ENCODE peak calls at places on chromosomes 11 and 22, in nine cellular contexts. One of them, this sample, is unnamed.

GRCh38 chr11:1298695-1299492 is 10.5 kb downstream of the TOLLIP start:
- DNase-seq in AG09309: peak; percentile 33
- DNase-seq in GM12878: no peak
- DNase-seq in mammary epithelial cell: peak; percentile 80
- DNase-seq in GM12865: no peak
- DNase-seq in AG10803: peak; percentile 81
- DNase-seq in thoracic aorta: no peak
- DNase-seq in effector memory CD4-positive, alpha-beta T cell: no peak
- DNase-seq in fibroblast of lung: peak; percentile 80
- DNase-seq in this sample: no peak

GRCh38 chr11:85575388-85575787 is 51.8 kb downstream of the DLG2 start:
- DNase-seq in AG09309: no peak
- DNase-seq in GM12878: no peak
- DNase-seq in mammary epithelial cell: no peak
- DNase-seq in GM12865: no peak
- DNase-seq in AG10803: no peak
- DNase-seq in thoracic aorta: no peak
- DNase-seq in effector memory CD4-positive, alpha-beta T cell: no peak
- DNase-seq in fibroblast of lung: no peak
- DNase-seq in this sample: no peak

GRCh38 chr11:120392299-120392698 is 56.1 kb downstream of the ARHGEF12 start:
- DNase-seq in AG09309: no peak
- DNase-seq in GM12878: no peak
- DNase-seq in mammary epithelial cell: no peak
- DNase-seq in GM12865: no peak
- DNase-seq in AG10803: no peak
- DNase-seq in thoracic aorta: no peak
- DNase-seq in effector memory CD4-positive, alpha-beta T cell: no peak
- DNase-seq in fibroblast of lung: peak; percentile 34
- DNase-seq in this sample: no peak

GRCh38 chr11:114180301-114181055 is 115.7 kb upstream of the NNMT start:
- DNase-seq in AG09309: no peak
- DNase-seq in GM12878: no peak
- DNase-seq in mammary epithelial cell: no peak
- DNase-seq in GM12865: no peak
- DNase-seq in AG10803: no peak
- DNase-seq in thoracic aorta: no peak
- DNase-seq in effector memory CD4-positive, alpha-beta T cell: no peak
- DNase-seq in fibroblast of lung: peak; percentile 53
- DNase-seq in this sample: no peak

GRCh38 chr11:118536726-118537125 is 5.7 kb downstream of the TMEM25 start:
- DNase-seq in AG09309: no peak
- DNase-seq in GM12878: no peak
- DNase-seq in mammary epithelial cell: peak; percentile 29
- DNase-seq in GM12865: no peak
- DNase-seq in AG10803: no peak
- DNase-seq in thoracic aorta: no peak
- DNase-seq in effector memory CD4-positive, alpha-beta T cell: no peak
- DNase-seq in fibroblast of lung: peak; percentile 30
- DNase-seq in this sample: no peak

GRCh38 chr11:12287009-12287373 is 90.4 kb upstream of the PARVA start:
- DNase-seq in AG09309: peak; percentile 88
- DNase-seq in GM12878: no peak
- DNase-seq in mammary epithelial cell: peak; percentile 78
- DNase-seq in GM12865: no peak
- DNase-seq in AG10803: peak; percentile 97
- DNase-seq in thoracic aorta: peak; percentile 41
- DNase-seq in effector memory CD4-positive, alpha-beta T cell: no peak
- DNase-seq in fibroblast of lung: peak; percentile 94
- DNase-seq in this sample: no peak

GRCh38 chr22:29263791-29264216 is 4.0 kb downstream of the RHBDD3 start:
- DNase-seq in AG09309: no peak
- DNase-seq in GM12878: no peak
- DNase-seq in mammary epithelial cell: no peak
- DNase-seq in GM12865: no peak
- DNase-seq in AG10803: no peak
- DNase-seq in thoracic aorta: no peak
- DNase-seq in effector memory CD4-positive, alpha-beta T cell: no peak
- DNase-seq in fibroblast of lung: no peak
- DNase-seq in this sample: no peak

GRCh38 chr11:126355926-126356897 is 726 bp downstream of the ST3GAL4 start:
- DNase-seq in AG09309: no peak
- DNase-seq in GM12878: no peak
- DNase-seq in mammary epithelial cell: peak; percentile 67
- DNase-seq in GM12865: peak; percentile 24
- DNase-seq in AG10803: peak; percentile 49
- DNase-seq in thoracic aorta: no peak
- DNase-seq in effector memory CD4-positive, alpha-beta T cell: no peak
- DNase-seq in fibroblast of lung: no peak
- DNase-seq in this sample: no peak

GRCh38 chr11:68380786-68381622 is 68.6 kb downstream of the LRP5 start:
- DNase-seq in AG09309: no peak
- DNase-seq in GM12878: no peak
- DNase-seq in mammary epithelial cell: no peak
- DNase-seq in GM12865: no peak
- DNase-seq in AG10803: peak; percentile 66
- DNase-seq in thoracic aorta: no peak
- DNase-seq in effector memory CD4-positive, alpha-beta T cell: no peak
- DNase-seq in fibroblast of lung: no peak
- DNase-seq in this sample: no peak

GRCh38 chr22:24208012-24208749 is 26.9 kb downstream of the SUSD2 start:
- DNase-seq in AG09309: peak; percentile 93
- DNase-seq in GM12878: no peak
- DNase-seq in mammary epithelial cell: peak; percentile 97
- DNase-seq in GM12865: no peak
- DNase-seq in AG10803: peak; percentile 97
- DNase-seq in thoracic aorta: peak; percentile 28
- DNase-seq in effector memory CD4-positive, alpha-beta T cell: no peak
- DNase-seq in fibroblast of lung: peak; percentile 98
- DNase-seq in this sample: peak; percentile 21

GRCh38 chr11:75198278-75198948 is 42.2 kb upstream of the TPBGL start:
- DNase-seq in AG09309: no peak
- DNase-seq in GM12878: no peak
- DNase-seq in mammary epithelial cell: peak; percentile 51
- DNase-seq in GM12865: no peak
- DNase-seq in AG10803: no peak
- DNase-seq in thoracic aorta: no peak
- DNase-seq in effector memory CD4-positive, alpha-beta T cell: no peak
- DNase-seq in fibroblast of lung: no peak
- DNase-seq in this sample: no peak

GRCh38 chr11:109036011-109036410 is 371.1 kb downstream of the DDX10 start:
- DNase-seq in AG09309: no peak
- DNase-seq in GM12878: no peak
- DNase-seq in mammary epithelial cell: no peak
- DNase-seq in GM12865: no peak
- DNase-seq in AG10803: no peak
- DNase-seq in thoracic aorta: no peak
- DNase-seq in effector memory CD4-positive, alpha-beta T cell: no peak
- DNase-seq in fibroblast of lung: no peak
- DNase-seq in this sample: no peak

GRCh38 chr22:46737105-46737975 is 712 bp downstream of the CERK start:
- DNase-seq in AG09309: no peak
- DNase-seq in GM12878: no peak
- DNase-seq in mammary epithelial cell: no peak
- DNase-seq in GM12865: peak; percentile 78
- DNase-seq in AG10803: no peak
- DNase-seq in thoracic aorta: no peak
- DNase-seq in effector memory CD4-positive, alpha-beta T cell: peak; percentile 37
- DNase-seq in fibroblast of lung: peak; percentile 38
- DNase-seq in this sample: peak; percentile 37

GRCh38 chr11:11279956-11280689 is 72.9 kb downstream of the CSNK2A3 start:
- DNase-seq in AG09309: no peak
- DNase-seq in GM12878: no peak
- DNase-seq in mammary epithelial cell: no peak
- DNase-seq in GM12865: peak; percentile 13
- DNase-seq in AG10803: no peak
- DNase-seq in thoracic aorta: no peak
- DNase-seq in effector memory CD4-positive, alpha-beta T cell: no peak
- DNase-seq in fibroblast of lung: peak; percentile 42
- DNase-seq in this sample: peak; percentile 27

GRCh38 chr11:46675949-46676348 is 24.5 kb downstream of the ARHGAP1 start:
- DNase-seq in AG09309: no peak
- DNase-seq in GM12878: no peak
- DNase-seq in mammary epithelial cell: no peak
- DNase-seq in GM12865: no peak
- DNase-seq in AG10803: no peak
- DNase-seq in thoracic aorta: no peak
- DNase-seq in effector memory CD4-positive, alpha-beta T cell: no peak
- DNase-seq in fibroblast of lung: no peak
- DNase-seq in this sample: no peak

GRCh38 chr11:86456075-86456939 is 81.6 kb downstream of the CCDC81 start:
- DNase-seq in AG09309: peak; percentile 27
- DNase-seq in GM12878: peak; percentile 25
- DNase-seq in mammary epithelial cell: peak; percentile 64
- DNase-seq in GM12865: peak; percentile 81
- DNase-seq in AG10803: peak; percentile 76
- DNase-seq in thoracic aorta: peak; percentile 62
- DNase-seq in effector memory CD4-positive, alpha-beta T cell: peak; percentile 48
- DNase-seq in fibroblast of lung: peak; percentile 82
- DNase-seq in this sample: peak; percentile 77

GRCh38 chr11:13128381-13128780 is 119.3 kb downstream of the RASSF10 start:
- DNase-seq in AG09309: no peak
- DNase-seq in GM12878: no peak
- DNase-seq in mammary epithelial cell: no peak
- DNase-seq in GM12865: no peak
- DNase-seq in AG10803: no peak
- DNase-seq in thoracic aorta: no peak
- DNase-seq in effector memory CD4-positive, alpha-beta T cell: no peak
- DNase-seq in fibroblast of lung: no peak
- DNase-seq in this sample: no peak

GRCh38 chr11:20131744-20132666 is 28.3 kb downstream of the DBX1 start:
- DNase-seq in AG09309: no peak
- DNase-seq in GM12878: no peak
- DNase-seq in mammary epithelial cell: peak; percentile 51
- DNase-seq in GM12865: peak; percentile 43
- DNase-seq in AG10803: peak; percentile 50
- DNase-seq in thoracic aorta: no peak
- DNase-seq in effector memory CD4-positive, alpha-beta T cell: no peak
- DNase-seq in fibroblast of lung: peak; percentile 66
- DNase-seq in this sample: peak; percentile 15

GRCh38 chr11:58275002-58275401 is 6.9 kb upstream of the OR10W1 start:
- DNase-seq in AG09309: no peak
- DNase-seq in GM12878: no peak
- DNase-seq in mammary epithelial cell: no peak
- DNase-seq in GM12865: no peak
- DNase-seq in AG10803: no peak
- DNase-seq in thoracic aorta: no peak
- DNase-seq in effector memory CD4-positive, alpha-beta T cell: no peak
- DNase-seq in fibroblast of lung: no peak
- DNase-seq in this sample: no peak
- H3K4me3 ChIP-seq in AG09309: no peak overlapping the region
- H3K4me3 ChIP-seq in GM12878: no peak overlapping the region
- H3K4me3 ChIP-seq in mammary epithelial cell: no peak overlapping the region
- H3K4me3 ChIP-seq in GM12865: no peak overlapping the region
- H3K4me3 ChIP-seq in AG10803: no peak overlapping the region
- H3K4me3 ChIP-seq in thoracic aorta: no peak overlapping the region
- H3K4me3 ChIP-seq in effector memory CD4-positive, alpha-beta T cell: no peak overlapping the region
- H3K4me3 ChIP-seq in fibroblast of lung: no peak overlapping the region
- H3K4me3 ChIP-seq in this sample: no peak overlapping the region

DNA sequence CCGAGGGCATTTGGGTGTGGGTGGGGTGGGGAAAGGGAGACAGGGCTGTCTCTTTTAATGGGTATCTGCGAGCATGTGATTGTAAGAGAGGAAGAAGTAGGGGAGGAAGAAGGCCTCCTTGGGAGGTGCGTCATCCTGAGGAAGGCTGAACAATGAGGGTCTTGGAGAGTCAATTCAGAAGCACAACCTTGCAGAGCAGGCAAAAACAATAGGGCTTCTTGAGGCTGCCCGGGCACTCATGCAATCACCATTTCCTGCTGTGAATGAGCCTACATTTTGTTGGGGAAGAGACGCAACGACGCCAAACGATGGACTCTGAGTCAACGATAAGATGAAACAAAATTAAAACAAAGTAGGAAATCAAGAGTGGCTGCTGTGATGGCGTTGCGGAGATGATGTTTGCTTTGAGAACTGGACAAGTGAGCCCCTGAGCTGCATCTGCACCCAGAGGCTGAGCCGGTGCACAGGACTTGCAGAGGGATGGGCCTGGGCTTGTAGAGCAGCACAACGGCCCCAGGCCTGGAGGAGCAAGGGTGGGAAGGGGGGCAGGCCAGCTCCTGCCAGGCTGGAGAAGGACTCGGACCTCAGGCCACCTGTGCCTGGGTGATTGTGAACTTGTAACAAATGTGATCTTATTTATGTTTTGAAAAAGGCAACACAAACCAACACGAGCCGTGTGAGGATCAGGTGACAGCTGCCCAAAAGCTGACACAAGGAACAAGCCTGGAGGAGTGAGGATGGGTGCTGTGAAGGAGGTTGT is 92.3 kb upstream of the B3GAT1 start:
- DNase-seq in AG09309: no peak
- DNase-seq in GM12878: no peak
- DNase-seq in mammary epithelial cell: no peak
- DNase-seq in GM12865: no peak
- DNase-seq in AG10803: no peak
- DNase-seq in thoracic aorta: no peak
- DNase-seq in effector memory CD4-positive, alpha-beta T cell: no peak
- DNase-seq in fibroblast of lung: no peak
- DNase-seq in this sample: no peak
- H3K4me3 ChIP-seq in AG09309: no peak overlapping the region
- H3K4me3 ChIP-seq in GM12878: no peak overlapping the region
- H3K4me3 ChIP-seq in mammary epithelial cell: no peak overlapping the region
- H3K4me3 ChIP-seq in GM12865: no peak overlapping the region
- H3K4me3 ChIP-seq in AG10803: no peak overlapping the region
- H3K4me3 ChIP-seq in thoracic aorta: no peak overlapping the region
- H3K4me3 ChIP-seq in effector memory CD4-positive, alpha-beta T cell: no peak overlapping the region
- H3K4me3 ChIP-seq in fibroblast of lung: no peak overlapping the region
- H3K4me3 ChIP-seq in this sample: no peak overlapping the region

GRCh38 chr11:62687508-62688396 is 1.6 kb downstream of the LRRN4CL start:
- DNase-seq in AG09309: no peak
- DNase-seq in GM12878: no peak
- DNase-seq in mammary epithelial cell: no peak
- DNase-seq in GM12865: no peak
- DNase-seq in AG10803: no peak
- DNase-seq in thoracic aorta: no peak
- DNase-seq in effector memory CD4-positive, alpha-beta T cell: no peak
- DNase-seq in fibroblast of lung: no peak
- DNase-seq in this sample: no peak
- H3K4me3 ChIP-seq in AG09309: no peak overlapping the region
- H3K4me3 ChIP-seq in GM12878: no peak overlapping the region
- H3K4me3 ChIP-seq in mammary epithelial cell: no peak overlapping the region
- H3K4me3 ChIP-seq in GM12865: no peak overlapping the region
- H3K4me3 ChIP-seq in AG10803: peak overlapping the region; percentile 70
- H3K4me3 ChIP-seq in thoracic aorta: peak overlapping the region; percentile 56
- H3K4me3 ChIP-seq in effector memory CD4-positive, alpha-beta T cell: no peak overlapping the region
- H3K4me3 ChIP-seq in fibroblast of lung: peak overlapping the region; percentile 33
- H3K4me3 ChIP-seq in this sample: no peak overlapping the region

DNA sequence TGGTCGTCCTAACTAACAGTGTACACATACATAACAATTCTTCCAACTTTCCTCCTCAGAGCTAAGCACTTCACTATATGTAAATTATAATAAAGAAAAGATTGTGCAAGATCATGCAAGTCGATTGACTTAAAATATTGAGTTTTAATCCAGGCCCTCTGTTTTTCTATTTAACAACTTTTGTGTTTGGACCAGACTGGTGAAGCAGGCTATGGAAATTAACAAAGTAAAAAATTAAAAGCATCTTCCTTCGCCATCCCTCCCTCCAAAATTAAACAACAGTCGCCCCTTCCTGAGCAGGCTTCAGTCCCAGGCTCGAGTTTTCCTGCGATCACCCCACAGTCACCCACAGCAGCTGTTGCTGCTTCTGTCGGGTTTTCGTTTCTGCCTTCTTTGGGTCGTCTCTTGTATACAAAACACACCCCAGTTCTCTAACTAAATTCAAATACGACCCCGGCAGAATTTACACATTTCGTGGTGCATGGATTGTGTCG is 4.7 kb downstream of the ALX4 start:
- DNase-seq in AG09309: no peak
- DNase-seq in GM12878: no peak
- DNase-seq in mammary epithelial cell: no peak
- DNase-seq in GM12865: no peak
- DNase-seq in AG10803: no peak
- DNase-seq in thoracic aorta: no peak
- DNase-seq in effector memory CD4-positive, alpha-beta T cell: no peak
- DNase-seq in fibroblast of lung: peak; percentile 39
- DNase-seq in this sample: no peak
- H3K4me3 ChIP-seq in AG09309: peak overlapping the region; percentile 30
- H3K4me3 ChIP-seq in GM12878: peak overlapping the region; percentile 60
- H3K4me3 ChIP-seq in mammary epithelial cell: no peak overlapping the region
- H3K4me3 ChIP-seq in GM12865: peak overlapping the region; percentile 35
- H3K4me3 ChIP-seq in AG10803: peak overlapping the region; percentile 52
- H3K4me3 ChIP-seq in thoracic aorta: peak overlapping the region; percentile 71
- H3K4me3 ChIP-seq in effector memory CD4-positive, alpha-beta T cell: peak overlapping the region; percentile 79
- H3K4me3 ChIP-seq in fibroblast of lung: peak overlapping the region; percentile 36
- H3K4me3 ChIP-seq in this sample: peak overlapping the region; percentile 23

This sample was measured in Jurkat, Clone E6-1.